ENCODE peak calls at places on chromosomes 16 and 17, in four cellular contexts. H is heart right ventricle, P is GM12878, E is left lung. O is an unnamed sample.

GRCh38 chr17:75031972-75032895 is 14.5 kb downstream of the ATP5PD start:
- DNase-seq in H (peak), P (no peak), E (peak), O (peak)

GRCh38 chr16:87278191-87279093 is 38.8 kb downstream of the C16orf95 start:
- DNase-seq in H (peak), P (no peak), E (peak), O (peak)

GRCh38 chr17:10295728-10296343 is 77.0 kb downstream of the MYH13 start:
- DNase-seq in H (peak), P (peak), E (no peak), O (no peak)

GRCh38 chr17:73823684-73824083 is 179.4 kb upstream of the SDK2 start:
- DNase-seq in H (no peak), P (no peak), E (no peak), O (no peak)

GRCh38 chr16:27759947-27760844 is 210.3 kb downstream of the KATNIP start:
- DNase-seq in H (no peak), P (no peak), E (no peak), O (no peak)

GRCh38 chr17:49680314-49680713 is 2.4 kb upstream of the SPOP start:
- DNase-seq in H (no peak), P (no peak), E (no peak), O (no peak)

GRCh38 chr16:29789775-29790182 is 772 bp upstream of the KIF22 start:
- DNase-seq in H (no peak), P (no peak), E (no peak), O (no peak)

GRCh38 chr16:83420206-83420760 is 387.5 kb upstream of the HSBP1 start:
- DNase-seq in H (no peak), P (no peak), E (no peak), O (no peak)

GRCh38 chr17:43732961-43733360 is 25.6 kb downstream of the SOST start:
- DNase-seq in H (no peak), P (no peak), E (no peak), O (no peak)

GRCh38 chr17:81238815-81239713 is at the start of the genes NDUFAF8 and TEPSIN:
- DNase-seq in H (peak), P (peak), E (peak), O (peak)
- H3K27ac ChIP-seq in H (peak), P (peak), E (peak), O (peak)

GRCh38 chr16:67549240-67549639 is 13.1 kb upstream of the CTCF start:
- DNase-seq in H (no peak), P (no peak), E (no peak), O (no peak)
- H3K27ac ChIP-seq in H (peak), P (no peak), E (no peak), O (peak)

DNA sequence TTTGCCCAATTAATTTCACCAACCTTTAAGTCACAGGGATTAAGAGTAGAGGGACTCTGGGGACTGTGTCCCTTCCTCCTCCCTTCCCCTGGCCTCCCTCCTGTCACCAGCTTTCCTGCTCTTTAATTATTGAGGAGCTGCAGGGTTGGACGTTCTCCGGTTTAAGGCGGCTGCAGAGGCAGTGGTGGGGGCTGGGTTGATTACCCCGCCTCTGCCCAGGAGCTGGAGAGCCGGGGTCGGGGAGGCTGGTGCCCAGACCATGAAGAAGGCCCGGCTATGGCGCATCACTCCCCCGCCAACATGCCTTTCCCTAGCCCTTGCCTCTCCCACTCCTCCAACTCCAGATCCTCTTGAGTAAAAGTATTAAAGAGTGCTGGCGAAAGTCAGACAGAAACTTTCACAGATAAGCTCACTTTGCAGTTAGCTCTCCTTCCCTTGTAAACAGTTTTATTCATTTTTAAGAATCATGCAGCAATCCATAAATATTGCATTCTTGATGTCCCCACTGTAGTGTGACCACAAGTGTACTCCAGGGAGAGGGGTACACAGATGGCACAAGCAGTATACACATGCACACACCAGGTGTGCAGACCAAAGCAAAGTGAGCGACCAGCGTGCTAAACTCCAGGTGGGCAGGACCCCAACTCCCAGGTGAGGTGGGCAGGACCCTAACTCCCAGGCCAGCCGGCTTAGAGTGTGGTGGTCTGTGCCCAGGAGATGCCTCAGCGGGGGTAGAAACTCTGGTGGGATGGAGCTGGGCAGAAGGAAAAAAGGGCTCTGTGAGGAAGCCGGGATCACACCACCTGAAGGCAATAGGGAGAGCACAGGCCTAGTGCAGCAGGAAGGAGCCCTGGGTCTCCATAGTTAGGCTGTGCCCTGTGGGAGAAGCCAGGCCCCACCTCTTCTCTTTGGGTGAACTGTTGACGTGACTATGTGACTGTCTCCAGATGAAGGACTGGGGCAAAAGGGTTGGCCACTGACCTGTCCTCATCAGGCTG is 1.3 kb upstream of the FOXJ1 start:
- DNase-seq in H (no peak), P (no peak), E (peak), O (no peak)
- H3K27ac ChIP-seq in H (no peak), P (no peak), E (no peak), O (no peak)

GRCh38 chr16:4734730-4735575 is 616 bp downstream of the DNAAF8 start:
- DNase-seq in H (peak), P (no peak), E (peak), O (peak)

GRCh38 chr16:4733747-4734062 is 366 bp downstream of the ANKS3 start:
- DNase-seq in H (no peak), P (no peak), E (no peak), O (no peak)

GRCh38 chr16:4734063-4734729 is at the start of the genes ANKS3 and DNAAF8:
- DNase-seq in H (peak), P (peak), E (peak), O (peak)

GRCh38 chr16:4736546-4736945 is 2.2 kb downstream of the DNAAF8 start:
- DNase-seq in H (no peak), P (no peak), E (peak), O (no peak)

GRCh38 chr16:4737545-4737944 is 3.2 kb downstream of the DNAAF8 start:
- DNase-seq in H (no peak), P (no peak), E (peak), O (no peak)
- H3K27ac ChIP-seq in H (no peak), P (no peak), E (no peak), O (no peak)

DNA sequence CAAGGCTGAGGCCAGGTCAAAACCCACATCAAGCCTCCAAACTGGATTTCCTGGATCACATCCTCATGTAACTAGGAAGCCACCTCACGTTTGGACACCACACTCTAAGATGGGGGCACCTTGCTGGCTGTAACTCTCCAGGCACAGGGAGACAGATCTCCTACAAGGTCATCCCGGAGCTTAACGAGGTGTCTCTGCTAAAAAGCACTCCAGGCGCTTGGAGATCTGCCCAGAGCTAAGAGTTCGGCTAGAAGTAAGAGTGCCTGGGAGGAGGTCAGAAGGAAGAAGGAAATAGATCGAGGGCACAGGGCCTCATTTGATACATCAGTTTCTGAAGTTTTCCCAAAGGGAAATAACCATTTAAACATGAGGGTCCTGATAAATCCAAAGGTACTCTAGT is 15.9 kb downstream of the PSMB3 start:
- DNase-seq in H (no peak), P (no peak), E (no peak), O (no peak)
- H3K27ac ChIP-seq in H (peak), P (no peak), E (no peak), O (no peak)

DNA sequence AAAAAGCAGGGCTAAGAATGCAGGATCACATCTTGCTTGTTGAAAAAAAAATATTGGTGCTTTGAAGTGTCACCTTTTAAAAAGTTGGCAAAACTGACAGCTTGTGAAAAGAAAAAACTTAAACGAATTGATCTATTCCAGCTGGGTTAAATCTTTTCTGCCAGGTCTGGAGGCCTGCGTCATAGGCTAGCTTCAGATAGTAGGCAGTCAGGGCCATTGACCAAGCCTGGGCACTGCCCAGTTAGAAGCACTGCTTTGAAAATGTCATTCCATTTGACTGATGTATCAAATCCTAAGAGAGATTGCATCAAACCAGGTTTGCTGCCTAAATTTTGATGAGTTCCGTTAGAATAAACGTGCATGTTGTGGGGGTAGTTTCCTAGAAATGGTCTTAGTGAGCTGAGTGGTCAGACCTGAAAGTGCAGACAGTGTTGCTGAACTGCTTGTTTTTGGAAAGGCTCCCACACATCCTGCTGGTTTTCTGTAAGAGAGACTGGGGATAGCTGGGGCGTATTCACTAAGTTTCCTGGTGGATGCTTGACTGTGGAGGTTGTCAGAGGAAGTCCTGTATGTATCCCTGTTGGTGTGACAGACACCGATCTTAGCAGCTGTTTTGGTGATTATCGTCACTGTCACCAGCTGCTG is 38.8 kb downstream of the NUP88 start:
- DNase-seq in H (no peak), P (no peak), E (no peak), O (no peak)
- H3K27ac ChIP-seq in H (peak), P (no peak), E (no peak), O (peak)

DNA sequence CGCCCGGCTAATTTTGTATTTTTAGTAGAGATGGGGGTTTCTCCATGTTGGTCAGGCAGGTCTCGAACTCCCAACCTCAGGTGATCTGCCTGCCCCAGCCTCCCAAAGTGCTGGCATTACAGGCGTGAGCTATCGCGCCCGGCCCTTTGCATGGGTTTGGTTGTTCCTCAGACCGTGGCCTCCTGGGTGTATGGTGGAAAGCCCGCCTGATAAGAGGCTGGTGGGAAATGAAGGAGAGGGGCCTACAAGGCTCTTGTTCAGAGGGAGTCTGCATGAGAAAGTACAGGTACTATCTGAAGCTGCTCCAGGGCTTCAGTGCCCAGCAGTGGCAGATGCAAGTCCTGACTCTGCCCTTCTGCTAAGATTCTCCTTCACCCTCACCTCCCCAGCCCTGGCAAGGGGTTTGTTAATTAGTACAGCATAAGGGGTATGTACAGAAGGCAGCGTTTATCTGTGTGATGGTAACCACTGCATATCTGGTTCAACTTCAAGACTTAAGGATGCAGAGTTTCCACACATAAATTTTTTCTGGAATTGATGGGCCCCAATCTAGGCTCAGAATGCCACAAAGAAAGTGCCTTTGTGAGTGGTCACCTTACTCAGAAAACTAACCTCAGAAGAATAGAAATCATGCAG is 24.2 kb downstream of the GRB7 start:
- DNase-seq in H (no peak), P (no peak), E (no peak), O (no peak)
- H3K27ac ChIP-seq in H (no peak), P (no peak), E (no peak), O (no peak)

GRCh38 chr17:56718515-56718914 is 115.2 kb downstream of the C17orf67 start:
- DNase-seq in H (no peak), P (no peak), E (no peak), O (no peak)
- H3K27ac ChIP-seq in H (no peak), P (no peak), E (no peak), O (no peak)

DNA sequence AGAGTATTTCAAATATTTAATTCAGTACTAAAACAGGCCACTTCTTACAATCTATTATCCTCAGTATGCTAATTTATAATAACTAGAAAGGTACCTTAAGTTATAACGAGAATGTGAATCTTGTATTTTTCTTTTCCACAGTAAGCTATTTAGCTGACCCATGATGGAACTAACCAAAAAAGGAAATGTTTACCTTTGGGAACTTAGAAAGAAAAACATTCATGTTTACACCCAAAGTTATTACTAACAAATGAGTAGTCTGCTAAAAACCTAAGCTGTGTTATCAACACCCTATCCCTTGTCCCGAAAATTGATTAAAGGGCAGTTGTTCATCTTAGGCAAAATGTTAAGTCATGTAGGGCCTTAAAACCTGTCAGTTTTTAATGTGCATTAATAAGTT is 8.1 kb downstream of the GNA13 start:
- DNase-seq in H (no peak), P (no peak), E (no peak), O (no peak)
- H3K27ac ChIP-seq in H (peak), P (peak), E (peak), O (no peak)

O was measured in CD4-positive, alpha-beta T cell.